ENCODE peak calls at places on chromosomes 7 and 10, in eight cellular contexts. N is stimulated activated CD8-positive, alpha-beta memory T cell treated with anti-CD3 and anti-CD28 coated beads, Interleukin-4, amount 100 ng/mL, for 1 hour; H is left kidney; B is skeletal muscle cell; Y is Ammon's horn; M is astrocyte of the cerebellum; T is NCI-H69; X is HEK293T. P is an unnamed sample.

GRCh38 chr10:60350400-60350799 is 39.3 kb downstream of the ANK3 start:
- DNase-seq in N (no peak), H (no peak), B (no peak), Y (no peak), M (no peak), T (peak), X (no peak), P (no peak)

GRCh38 chr7:77368974-77369373 is 47.2 kb downstream of the GSAP start:
- DNase-seq in N (no peak), H (no peak), B (no peak), Y (no peak), M (no peak), T (no peak), X (no peak), P (no peak)

GRCh38 chr10:16116404-16117304 is 256.3 kb upstream of the MINDY3 start:
- DNase-seq in N (no peak), H (peak), B (no peak), Y (no peak), M (no peak), T (peak), X (peak), P (no peak)

GRCh38 chr10:100020161-100020882 is 10.6 kb upstream of the DNMBP start:
- DNase-seq in N (no peak), H (peak), B (no peak), Y (no peak), M (no peak), T (peak), X (no peak), P (no peak)

GRCh38 chr7:50528266-50529092 is 36.7 kb downstream of the DDC start:
- DNase-seq in N (no peak), H (peak), B (no peak), Y (no peak), M (no peak), T (no peak), X (no peak), P (no peak)

GRCh38 chr7:134632937-134633540 is 13.6 kb upstream of the BPGM start:
- DNase-seq in N (no peak), H (peak), B (no peak), Y (peak), M (no peak), T (peak), X (peak), P (no peak)

GRCh38 chr7:7785349-7785973 is 67.1 kb upstream of the RPA3 start:
- DNase-seq in N (no peak), H (no peak), B (no peak), Y (no peak), M (no peak), T (no peak), X (no peak), P (no peak)

GRCh38 chr10:123642697-123643096 is 23.5 kb upstream of the GPR26 start:
- DNase-seq in N (no peak), H (peak), B (no peak), Y (no peak), M (no peak), T (no peak), X (no peak), P (no peak)

GRCh38 chr7:142381727-142382409 is 124.0 kb upstream of the PRSS58 start:
- DNase-seq in N (no peak), H (no peak), B (no peak), Y (no peak), M (no peak), T (peak), X (no peak), P (no peak)

P was measured in right atrium auricular region.